ENCODE peak calls at places on chromosomes 12 and 14, in four cellular contexts. A is SK-N-SH, D is K562, T is GM12878. O is an unnamed sample.

GRCh38 chr12:65364021-65364420 is 85.5 kb downstream of the MSRB3 start:
- DNase-seq in D (no peak), T (no peak), A (no peak), O (no peak)

GRCh38 chr12:16361142-16361783 is 13.8 kb downstream of the MGST1 start:
- DNase-seq in D (no peak), T (no peak), A (no peak), O (no peak)

GRCh38 chr12:57745485-57745881 is 644 bp downstream of the TSPAN31 start:
- DNase-seq in T (no peak), D (no peak), A (no peak), O (no peak)

GRCh38 chr12:96401061-96401871 is 1.0 kb upstream of the CDK17 start:
- DNase-seq in A (peak; percentile 52), D (peak; percentile 75), T (peak; percentile 72), O (no peak)

GRCh38 chr12:63889236-63889635 is 44.7 kb downstream of the SRGAP1 start:
- DNase-seq in T (no peak), D (no peak), A (no peak), O (no peak)

GRCh38 chr14:50082308-50082742 is 34.0 kb downstream of the VCPKMT start:
- DNase-seq in T (no peak), D (no peak), A (no peak), O (no peak)

GRCh38 chr12:125888921-125889320 is 823.7 kb downstream of the AACS start:
- DNase-seq in T (no peak), A (no peak), D (no peak), O (no peak)

GRCh38 chr12:2651061-2651965 is 143.5 kb upstream of the FKBP4 start:
- DNase-seq in D (no peak), A (no peak), T (no peak), O (peak; percentile 16)

GRCh38 chr14:58638231-58639205 is 756 bp downstream of the DACT1 start:
- DNase-seq in D (no peak), T (no peak), A (peak; percentile 58), O (peak; percentile 43)

GRCh38 chr14:66495214-66496098 is 9.3 kb downstream of the CCDC196 start:
- DNase-seq in D (peak; percentile 44), A (peak; percentile 40), T (peak; percentile 45), O (peak; percentile 16)
- TF ChIP-seq USF1 in D (no peak), A (no peak), T (no peak), O (no peak)

GRCh38 chr14:21735200-21735599 is 61.6 kb upstream of the OR4E1 start:
- DNase-seq in T (no peak), D (no peak), A (no peak), O (no peak)

GRCh38 chr14:21735639-21736307 is 62.2 kb upstream of the OR4E1 start:
- DNase-seq in A (no peak), T (no peak), D (no peak), O (no peak)

GRCh38 chr14:21729703-21730212 is 56.1 kb upstream of the OR4E1 start:
- DNase-seq in D (no peak), T (no peak), A (no peak), O (no peak)

DNA sequence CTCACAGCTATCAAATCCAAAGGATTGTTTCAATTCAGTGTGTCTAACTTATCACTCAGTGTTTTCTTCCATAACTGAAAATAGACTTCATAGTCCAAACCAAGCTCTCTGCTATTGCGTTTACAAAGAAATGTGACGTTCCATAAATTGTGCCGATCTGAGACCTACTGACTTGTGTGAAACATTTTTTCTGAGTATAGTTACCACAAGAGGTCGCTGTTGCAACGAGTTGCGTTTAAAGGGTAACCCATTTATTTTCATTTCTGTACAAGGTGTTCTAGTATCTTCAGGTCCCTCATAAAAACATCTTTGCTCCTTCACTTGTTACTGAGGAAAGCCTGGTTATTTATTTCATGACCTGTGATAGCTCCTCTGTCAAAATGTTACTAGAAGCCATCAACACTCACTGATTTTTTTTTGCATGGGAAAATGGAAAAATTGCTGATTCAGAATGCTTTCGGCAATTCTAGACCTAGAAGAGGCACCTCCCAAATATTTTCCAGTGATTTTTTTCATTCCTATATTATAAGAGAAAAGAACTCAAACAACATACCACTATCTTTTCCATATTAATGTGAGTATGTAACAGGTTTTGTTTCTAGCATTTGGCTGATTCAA is 60.9 kb upstream of the OR4E1 start:
- DNase-seq in A (peak; percentile 31), D (peak; percentile 19), T (peak; percentile 12), O (no peak)
- TF ChIP-seq USF1 in A (no peak), D (no peak), T (no peak), O (no peak)

GRCh38 chr12:5015711-5016492 is 27.8 kb upstream of the KCNA5 start:
- DNase-seq in T (no peak), A (no peak), D (no peak), O (no peak)

GRCh38 chr12:5014269-5014668 is 29.4 kb upstream of the KCNA5 start:
- DNase-seq in T (no peak), A (no peak), D (no peak), O (no peak)

GRCh38 chr12:5022030-5022429 is 21.6 kb upstream of the KCNA5 start:
- DNase-seq in T (no peak), A (no peak), D (no peak), O (no peak)

GRCh38 chr12:5018677-5019076 is 25.0 kb upstream of the KCNA5 start:
- DNase-seq in A (no peak), T (no peak), D (no peak), O (no peak)

DNA sequence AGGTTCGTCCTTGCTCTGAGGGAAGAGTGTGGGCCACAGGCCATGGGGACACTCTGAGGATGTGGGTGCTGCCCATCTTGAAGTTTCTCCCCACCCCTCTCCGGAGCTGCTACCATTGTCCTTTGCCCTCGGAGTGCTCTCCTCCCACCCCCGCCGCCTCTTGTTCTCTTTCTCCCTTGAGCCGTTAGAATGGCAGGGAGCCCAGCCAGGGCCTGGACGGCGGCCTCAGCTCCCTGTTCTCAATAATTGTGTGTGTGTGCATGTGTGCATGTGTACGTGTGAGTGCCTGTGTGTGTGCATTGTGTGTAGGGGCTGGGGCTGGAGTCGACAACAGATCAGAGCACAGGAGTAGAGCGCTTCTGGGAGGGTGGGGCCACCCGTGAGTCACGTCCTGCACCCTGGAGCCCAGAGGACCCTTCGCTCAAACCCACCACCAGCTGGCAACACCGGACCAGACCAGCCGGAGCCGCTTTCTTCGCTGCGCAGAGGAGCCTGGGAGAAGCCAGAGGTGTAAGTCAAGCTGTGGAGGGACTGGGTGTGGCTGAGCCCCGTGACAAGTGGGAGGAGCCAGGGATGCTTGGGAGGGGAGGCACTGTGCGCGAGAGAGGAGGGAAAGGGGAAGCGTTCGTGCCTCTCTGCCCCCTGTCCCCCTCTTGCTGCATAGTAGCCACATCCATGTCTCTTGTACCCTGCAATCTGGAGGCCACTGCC is 25.9 kb upstream of the KCNA5 start:
- DNase-seq in D (peak; percentile 20), A (no peak), T (no peak), O (no peak)
- TF ChIP-seq USF1 in D (no peak), A (no peak), T (no peak), O (no peak)

GRCh38 chr12:42118136-42118879 is 26.4 kb downstream of the GXYLT1 start:
- DNase-seq in D (no peak), A (no peak), T (no peak), O (no peak)
- TF ChIP-seq USF1 in D (no peak), A (no peak), T (no peak), O (no peak)

GRCh38 chr12:27330846-27331245 is 1.8 kb upstream of the BMAL2 start:
- DNase-seq in D (no peak), T (no peak), A (no peak), O (no peak)
- TF ChIP-seq USF1 in D (no peak), T (no peak), A (no peak), O (no peak)

GRCh38 chr14:23951590-23952143 is 1.9 kb upstream of the DHRS4 start:
- DNase-seq in T (no peak), A (no peak), D (no peak), O (peak; percentile 73)
- TF ChIP-seq USF1 in T (no peak), A (no peak), D (no peak), O (no peak)

GRCh38 chr12:55072093-55072492 is 52.3 kb downstream of the NEUROD4 start:
- DNase-seq in T (no peak), D (no peak), A (no peak), O (peak; percentile 80)
- TF ChIP-seq USF1 in T (no peak), D (no peak), A (no peak), O (no peak)

DNA sequence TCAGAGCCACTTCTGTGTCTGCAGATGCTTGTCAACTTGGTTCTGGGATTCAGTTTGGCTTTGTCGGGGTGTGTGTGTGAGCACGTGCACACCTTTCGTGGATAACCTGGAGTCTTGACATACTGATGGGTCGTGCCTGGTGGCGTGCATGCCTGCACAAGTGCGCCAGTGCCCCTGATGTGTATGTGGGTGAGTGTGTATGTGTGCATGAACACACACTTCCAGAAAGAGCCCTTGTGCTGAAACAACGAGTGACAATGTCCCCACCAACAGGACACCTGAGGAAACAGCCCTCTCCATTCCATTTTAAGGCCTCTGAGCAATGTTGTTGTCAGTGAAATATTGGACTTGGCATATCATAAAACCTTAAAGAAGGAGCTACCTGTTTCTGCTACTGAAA is 53.9 kb downstream of the SMUG1 start:
- DNase-seq in T (no peak), A (peak; percentile 45), D (no peak), O (no peak)
- TF ChIP-seq USF1 in T (no peak), A (no peak), D (no peak), O (no peak)

O was measured in WTC11.